ENCODE peak calls at places on chromosomes 4 and X, in six cellular contexts. One of them, this sample, is unnamed.
A peak's percentile ranks its signal among the peaks of the same experiment; 100 is the strongest.

GRCh38 chr4:142129473-142129872 is 493.1 kb downstream of the IL15 start:
- DNase-seq in tibial nerve: no peak
- DNase-seq in tibial artery: no peak
- DNase-seq in right cardiac atrium: no peak
- DNase-seq in lower lobe of right lung: no peak
- DNase-seq in PC-9: no peak
- DNase-seq in this sample: no peak

GRCh38 chr4:156788782-156789181 is 182.8 kb downstream of the PDGFC start:
- DNase-seq in tibial nerve: no peak
- DNase-seq in tibial artery: no peak
- DNase-seq in right cardiac atrium: no peak
- DNase-seq in lower lobe of right lung: no peak
- DNase-seq in PC-9: no peak
- DNase-seq in this sample: no peak

GRCh38 chr4:40976343-40976742 is 226.6 kb downstream of the NSUN7 start:
- DNase-seq in tibial nerve: no peak
- DNase-seq in tibial artery: no peak
- DNase-seq in right cardiac atrium: no peak
- DNase-seq in lower lobe of right lung: no peak
- DNase-seq in PC-9: peak; percentile 38
- DNase-seq in this sample: peak; percentile 36

GRCh38 chrX:21427086-21427485 is 52.9 kb downstream of the CNKSR2 start:
- DNase-seq in tibial nerve: no peak
- DNase-seq in tibial artery: no peak
- DNase-seq in right cardiac atrium: no peak
- DNase-seq in lower lobe of right lung: no peak
- DNase-seq in PC-9: no peak
- DNase-seq in this sample: no peak

GRCh38 chr4:85952982-85953650 is 406.7 kb downstream of the MAPK10 start:
- DNase-seq in tibial nerve: no peak
- DNase-seq in tibial artery: no peak
- DNase-seq in right cardiac atrium: no peak
- DNase-seq in lower lobe of right lung: no peak
- DNase-seq in PC-9: no peak
- DNase-seq in this sample: peak; percentile 49

GRCh38 chr4:89863533-89863932 is 26.6 kb upstream of the SNCA start:
- DNase-seq in tibial nerve: no peak
- DNase-seq in tibial artery: no peak
- DNase-seq in right cardiac atrium: no peak
- DNase-seq in lower lobe of right lung: no peak
- DNase-seq in PC-9: no peak
- DNase-seq in this sample: no peak

GRCh38 chr4:2402053-2402452 is 16.4 kb downstream of the ZFYVE28 start:
- DNase-seq in tibial nerve: no peak
- DNase-seq in tibial artery: peak; percentile 64
- DNase-seq in right cardiac atrium: peak; percentile 80
- DNase-seq in lower lobe of right lung: peak; percentile 68
- DNase-seq in PC-9: peak; percentile 79
- DNase-seq in this sample: no peak

GRCh38 chr4:23290656-23291055 is 597.9 kb downstream of the GBA3 start:
- DNase-seq in tibial nerve: no peak
- DNase-seq in tibial artery: no peak
- DNase-seq in right cardiac atrium: no peak
- DNase-seq in lower lobe of right lung: no peak
- DNase-seq in PC-9: peak; percentile 50
- DNase-seq in this sample: no peak

GRCh38 chr4:153488006-153488718 is 22.0 kb downstream of the TMEM131L start:
- DNase-seq in tibial nerve: no peak
- DNase-seq in tibial artery: peak; percentile 35
- DNase-seq in right cardiac atrium: peak; percentile 72
- DNase-seq in lower lobe of right lung: no peak
- DNase-seq in PC-9: no peak
- DNase-seq in this sample: peak; percentile 47

GRCh38 chrX:150363561-150364346 is 637 bp downstream of the MAMLD1 start:
- DNase-seq in tibial nerve: peak; percentile 13
- DNase-seq in tibial artery: no peak
- DNase-seq in right cardiac atrium: peak; percentile 79
- DNase-seq in lower lobe of right lung: peak; percentile 47
- DNase-seq in PC-9: peak; percentile 43
- DNase-seq in this sample: peak; percentile 58

GRCh38 chr4:155666701-155667537 is at the start of gene GUCY1A1:
- DNase-seq in tibial nerve: no peak
- DNase-seq in tibial artery: peak; percentile 42
- DNase-seq in right cardiac atrium: peak; percentile 71
- DNase-seq in lower lobe of right lung: peak; percentile 78
- DNase-seq in PC-9: peak; percentile 23
- DNase-seq in this sample: peak; percentile 24

GRCh38 chrX:12615061-12615460 is 176.2 kb upstream of the PRPS2 start:
- DNase-seq in tibial nerve: no peak
- DNase-seq in tibial artery: no peak
- DNase-seq in right cardiac atrium: no peak
- DNase-seq in lower lobe of right lung: no peak
- DNase-seq in PC-9: no peak
- DNase-seq in this sample: no peak

GRCh38 chr4:55181606-55182005 is 56.2 kb upstream of the KDR start:
- DNase-seq in tibial nerve: no peak
- DNase-seq in tibial artery: no peak
- DNase-seq in right cardiac atrium: no peak
- DNase-seq in lower lobe of right lung: no peak
- DNase-seq in PC-9: no peak
- DNase-seq in this sample: no peak

GRCh38 chr4:98804403-98804802 is 124.5 kb downstream of the EIF4E start:
- DNase-seq in tibial nerve: no peak
- DNase-seq in tibial artery: no peak
- DNase-seq in right cardiac atrium: no peak
- DNase-seq in lower lobe of right lung: no peak
- DNase-seq in PC-9: no peak
- DNase-seq in this sample: no peak

GRCh38 chr4:176769519-176769918 is 23.2 kb downstream of the VEGFC start:
- DNase-seq in tibial nerve: no peak
- DNase-seq in tibial artery: no peak
- DNase-seq in right cardiac atrium: no peak
- DNase-seq in lower lobe of right lung: no peak
- DNase-seq in PC-9: no peak
- DNase-seq in this sample: peak; percentile 62

GRCh38 chr4:110970642-110971041 is 347.8 kb upstream of the PITX2 start:
- DNase-seq in tibial nerve: no peak
- DNase-seq in tibial artery: no peak
- DNase-seq in right cardiac atrium: no peak
- DNase-seq in lower lobe of right lung: no peak
- DNase-seq in PC-9: peak; percentile 37
- DNase-seq in this sample: peak; percentile 49

GRCh38 chr4:2041234-2042130 is 17.6 kb upstream of the NAT8L start:
- DNase-seq in tibial nerve: peak; percentile 25
- DNase-seq in tibial artery: peak; percentile 58
- DNase-seq in right cardiac atrium: peak; percentile 95
- DNase-seq in lower lobe of right lung: peak; percentile 91
- DNase-seq in PC-9: peak; percentile 77
- DNase-seq in this sample: peak; percentile 72

GRCh38 chrX:72714471-72714916 is 388 bp upstream of the PHKA1 start:
- DNase-seq in tibial nerve: peak; percentile 33
- DNase-seq in tibial artery: peak; percentile 76
- DNase-seq in right cardiac atrium: peak; percentile 83
- DNase-seq in lower lobe of right lung: peak; percentile 65
- DNase-seq in PC-9: peak; percentile 64
- DNase-seq in this sample: peak; percentile 2

GRCh38 chr4:74230902-74231499 is 73.1 kb downstream of the MTHFD2L start:
- DNase-seq in tibial nerve: no peak
- DNase-seq in tibial artery: no peak
- DNase-seq in right cardiac atrium: no peak
- DNase-seq in lower lobe of right lung: peak; percentile 50
- DNase-seq in PC-9: peak; percentile 55
- DNase-seq in this sample: peak; percentile 57

GRCh38 chr4:104519588-104519987 is 24.9 kb upstream of the CXXC4 start:
- DNase-seq in tibial nerve: no peak
- DNase-seq in tibial artery: no peak
- DNase-seq in right cardiac atrium: no peak
- DNase-seq in lower lobe of right lung: no peak
- DNase-seq in PC-9: no peak
- DNase-seq in this sample: no peak

GRCh38 chrX:29419774-29420553 is 795.4 kb upstream of the MAGEB2 start:
- DNase-seq in tibial nerve: no peak
- DNase-seq in tibial artery: no peak
- DNase-seq in right cardiac atrium: no peak
- DNase-seq in lower lobe of right lung: no peak
- DNase-seq in PC-9: peak; percentile 14
- DNase-seq in this sample: no peak

GRCh38 chr4:77852892-77853495 is 9.6 kb upstream of the MRPL1 start:
- DNase-seq in tibial nerve: no peak
- DNase-seq in tibial artery: no peak
- DNase-seq in right cardiac atrium: no peak
- DNase-seq in lower lobe of right lung: no peak
- DNase-seq in PC-9: no peak
- DNase-seq in this sample: no peak

GRCh38 chr4:141845901-141846300 is 209.5 kb downstream of the IL15 start:
- DNase-seq in tibial nerve: no peak
- DNase-seq in tibial artery: no peak
- DNase-seq in right cardiac atrium: no peak
- DNase-seq in lower lobe of right lung: no peak
- DNase-seq in PC-9: no peak
- DNase-seq in this sample: no peak

GRCh38 chr4:188012546-188012945 is 17.0 kb downstream of the ZFP42 start:
- DNase-seq in tibial nerve: no peak
- DNase-seq in tibial artery: no peak
- DNase-seq in right cardiac atrium: no peak
- DNase-seq in lower lobe of right lung: no peak
- DNase-seq in PC-9: no peak
- DNase-seq in this sample: no peak

GRCh38 chrX:115588180-115588579 is 27.2 kb downstream of the PLS3 start:
- DNase-seq in tibial nerve: no peak
- DNase-seq in tibial artery: no peak
- DNase-seq in right cardiac atrium: no peak
- DNase-seq in lower lobe of right lung: no peak
- DNase-seq in PC-9: no peak
- DNase-seq in this sample: no peak

GRCh38 chr4:96525901-96526300 is 686.0 kb downstream of the PDHA2 start:
- DNase-seq in tibial nerve: no peak
- DNase-seq in tibial artery: no peak
- DNase-seq in right cardiac atrium: no peak
- DNase-seq in lower lobe of right lung: no peak
- DNase-seq in PC-9: no peak
- DNase-seq in this sample: no peak

DNA sequence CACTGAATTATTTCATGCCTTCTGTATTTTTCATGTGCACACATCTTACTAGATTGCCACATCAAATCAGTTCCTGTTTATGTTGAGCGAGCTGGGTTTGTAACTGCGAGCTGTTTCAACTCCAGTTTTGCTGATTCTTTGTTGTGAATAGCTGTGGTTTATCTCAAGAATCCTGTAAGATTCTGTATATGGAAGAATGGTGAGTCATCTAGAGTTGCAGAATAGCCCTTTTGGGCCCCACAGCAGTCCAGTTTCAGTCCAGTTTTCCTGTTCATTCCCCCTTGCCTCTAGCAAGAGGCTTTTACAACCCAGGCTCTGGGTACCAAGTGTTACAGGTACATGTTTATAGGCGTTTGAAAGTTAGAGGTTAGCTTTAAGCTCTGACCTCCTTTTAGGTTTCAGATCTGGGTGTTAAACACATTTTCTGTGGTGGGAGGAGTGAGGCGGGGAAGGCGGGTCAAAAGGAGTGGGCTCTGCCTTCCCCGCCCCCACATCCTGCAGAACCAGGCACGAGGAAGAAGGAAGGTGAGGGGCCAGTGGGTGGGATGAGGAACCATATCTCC is 32.7 kb downstream of the TBC1D14 start:
- DNase-seq in tibial nerve: no peak
- DNase-seq in tibial artery: no peak
- DNase-seq in right cardiac atrium: no peak
- DNase-seq in lower lobe of right lung: no peak
- DNase-seq in PC-9: peak; percentile 53
- DNase-seq in this sample: peak; percentile 78
- H3K4me1 ChIP-seq in tibial nerve: peaks cover 67% of the 10 kb centered on the region
- H3K4me1 ChIP-seq in tibial artery: peaks cover 20% of the 10 kb centered on the region
- H3K4me1 ChIP-seq in right cardiac atrium: peaks cover 4% of the 10 kb centered on the region
- H3K4me1 ChIP-seq in lower lobe of right lung: peaks cover 63% of the 10 kb centered on the region
- H3K4me1 ChIP-seq in PC-9: peaks cover 39% of the 10 kb centered on the region
- H3K4me1 ChIP-seq in this sample: peaks cover 30% of the 10 kb centered on the region

DNA sequence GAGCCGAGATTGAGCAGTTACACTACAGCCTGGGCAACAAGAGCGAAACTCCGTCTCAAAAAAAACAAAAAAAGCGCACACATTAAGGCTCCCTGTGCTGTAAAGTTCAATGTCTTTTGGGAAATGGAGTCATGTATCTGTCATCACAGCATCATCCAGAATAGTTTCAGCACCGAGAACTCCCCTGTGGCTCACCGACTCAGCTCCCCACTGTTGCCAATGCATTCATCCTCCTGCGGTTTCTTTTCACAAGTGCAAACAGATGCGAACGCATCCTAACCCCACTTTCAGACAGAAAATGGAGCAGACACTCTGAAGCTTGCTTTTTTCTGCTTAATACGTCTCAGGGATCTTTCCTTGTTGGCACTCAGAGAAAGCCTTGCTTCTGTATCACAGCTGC is 13.8 kb upstream of the SH3TC1 start:
- DNase-seq in tibial nerve: no peak
- DNase-seq in tibial artery: no peak
- DNase-seq in right cardiac atrium: no peak
- DNase-seq in lower lobe of right lung: no peak
- DNase-seq in PC-9: no peak
- DNase-seq in this sample: peak; percentile 70
- H3K27ac ChIP-seq in tibial nerve: no peak overlapping the region
- H3K27ac ChIP-seq in tibial artery: no peak overlapping the region
- H3K27ac ChIP-seq in right cardiac atrium: no peak overlapping the region
- H3K27ac ChIP-seq in lower lobe of right lung: no peak overlapping the region
- H3K27ac ChIP-seq in PC-9: no peak overlapping the region
- H3K27ac ChIP-seq in this sample: no peak overlapping the region

GRCh38 chr4:169412046-169412445 is 141.3 kb upstream of the SH3RF1 start:
- DNase-seq in tibial nerve: no peak
- DNase-seq in tibial artery: no peak
- DNase-seq in right cardiac atrium: no peak
- DNase-seq in lower lobe of right lung: no peak
- DNase-seq in PC-9: no peak
- DNase-seq in this sample: no peak
- H3K4me3 ChIP-seq in tibial nerve: no peak overlapping the region
- H3K4me3 ChIP-seq in tibial artery: no peak overlapping the region
- H3K4me3 ChIP-seq in right cardiac atrium: no peak overlapping the region
- H3K4me3 ChIP-seq in lower lobe of right lung: no peak overlapping the region
- H3K4me3 ChIP-seq in PC-9: no peak overlapping the region
- H3K4me3 ChIP-seq in this sample: no peak overlapping the region

GRCh38 chr4:94545296-94545695 is 93.6 kb downstream of the PDLIM5 start:
- DNase-seq in tibial nerve: no peak
- DNase-seq in tibial artery: no peak
- DNase-seq in right cardiac atrium: no peak
- DNase-seq in lower lobe of right lung: no peak
- DNase-seq in PC-9: no peak
- DNase-seq in this sample: no peak
- H3K4me1 ChIP-seq in tibial nerve: no peaks in the 10 kb centered on the region
- H3K4me1 ChIP-seq in tibial artery: peaks cover 43% of the 10 kb centered on the region
- H3K4me1 ChIP-seq in right cardiac atrium: peaks cover 4% of the 10 kb centered on the region
- H3K4me1 ChIP-seq in lower lobe of right lung: peaks cover 17% of the 10 kb centered on the region
- H3K4me1 ChIP-seq in PC-9: peaks cover 68% of the 10 kb centered on the region
- H3K4me1 ChIP-seq in this sample: peaks cover 55% of the 10 kb centered on the region